ENCODE peak calls at places on chromosomes 1 and 21, in eight cellular contexts. H is GM23338; O is A549; E is heart right ventricle; L is HepG2; N is CD8-positive, alpha-beta memory T cell; I is effector memory CD4-positive, alpha-beta T cell; G is aorta. T is an unnamed sample. For H3K4me1, the result is how much of the 10 kb centered on the place peaks cover.

GRCh38 chr1:151653397-151653796 is 41.5 kb downstream of the SNX27 start:
- DNase-seq in H (no peak), L (no peak), G (no peak), N (no peak), I (no peak), E (no peak), O (no peak), T (no peak)

GRCh38 chr1:85200870-85201339 is at the start of gene SYDE2:
- DNase-seq in G (peak), O (peak), L (peak), H (peak), N (peak), I (peak), E (peak), T (peak)

GRCh38 chr1:19439464-19440171 is 45.7 kb downstream of the CAPZB start:
- DNase-seq in H (peak), N (peak), G (no peak), E (no peak), O (no peak), L (no peak), I (no peak), T (peak)

GRCh38 chr21:45491056-45491455 is 51.2 kb downstream of the SLC19A1 start:
- DNase-seq in O (no peak), H (no peak), G (no peak), I (no peak), E (no peak), L (no peak), N (no peak), T (no peak)

GRCh38 chr1:53258216-53258615 is 19.9 kb upstream of the MAGOH start:
- DNase-seq in L (no peak), N (no peak), E (no peak), O (no peak), G (no peak), H (no peak), I (no peak), T (no peak)

GRCh38 chr1:15621975-15622374 is 4.7 kb downstream of the DDI2 start:
- DNase-seq in N (no peak), O (no peak), E (no peak), I (no peak), G (no peak), H (no peak), L (no peak), T (no peak)

GRCh38 chr1:181033128-181033798 is 520 bp upstream of the MR1 start:
- DNase-seq in I (no peak), H (no peak), L (no peak), O (no peak), G (peak), E (peak), N (no peak), T (no peak)

GRCh38 chr1:169692766-169693460 is 18.5 kb downstream of the SELL start:
- DNase-seq in H (no peak), I (no peak), E (no peak), G (no peak), O (no peak), L (no peak), N (peak), T (no peak)

GRCh38 chr1:109104364-109105151 is 9.4 kb upstream of the ELAPOR1 start:
- DNase-seq in E (no peak), N (no peak), H (no peak), O (no peak), L (no peak), G (no peak), I (no peak), T (no peak)

GRCh38 chr1:202179828-202180750 is 13.5 kb upstream of the LGR6 start:
- DNase-seq in I (no peak), H (no peak), L (no peak), E (no peak), N (no peak), G (no peak), O (no peak), T (no peak)

GRCh38 chr1:26277719-26278118 is 2.2 kb upstream of the SH3BGRL3 start:
- DNase-seq in H (no peak), I (no peak), G (no peak), N (no peak), O (no peak), E (no peak), L (no peak), T (no peak)

GRCh38 chr1:26278303-26278702 is 1.6 kb upstream of the SH3BGRL3 start:
- DNase-seq in I (no peak), N (no peak), O (no peak), H (no peak), L (no peak), E (no peak), G (peak), T (no peak)

GRCh38 chr1:26279598-26280332 is at the start of gene SH3BGRL3:
- DNase-seq in H (peak), G (peak), N (peak), O (peak), E (peak), I (peak), L (peak), T (peak)

GRCh38 chr1:26280333-26281042 is 602 bp downstream of the SH3BGRL3 start:
- DNase-seq in O (peak), G (peak), L (no peak), N (no peak), I (no peak), E (no peak), H (peak), T (no peak)

GRCh38 chr1:26278835-26279597 is 870 bp upstream of the SH3BGRL3 start:
- DNase-seq in H (no peak), I (no peak), E (no peak), N (no peak), L (no peak), O (no peak), G (peak), T (peak)
- H3K4me1 ChIP-seq in H (under half), I (half or more), E (half or more), N (half or more), L (under half), O (under half), G (under half), T (under half)

GRCh38 chr1:224173523-224173922 is 9.5 kb upstream of the DEGS1 start:
- DNase-seq in L (no peak), E (no peak), I (no peak), H (no peak), N (no peak), G (no peak), O (no peak), T (no peak)

GRCh38 chr1:224169876-224170275 is 13.2 kb upstream of the DEGS1 start:
- DNase-seq in N (no peak), E (no peak), G (no peak), L (no peak), I (no peak), H (peak), O (no peak), T (no peak)

GRCh38 chr1:224170748-224171478 is 12.1 kb upstream of the DEGS1 start:
- DNase-seq in G (peak), E (no peak), O (peak), L (peak), H (peak), I (peak), N (peak), T (peak)

GRCh38 chr1:224172229-224172628 is 10.8 kb upstream of the DEGS1 start:
- DNase-seq in E (no peak), L (no peak), N (no peak), O (no peak), H (no peak), G (no peak), I (no peak), T (no peak)

DNA sequence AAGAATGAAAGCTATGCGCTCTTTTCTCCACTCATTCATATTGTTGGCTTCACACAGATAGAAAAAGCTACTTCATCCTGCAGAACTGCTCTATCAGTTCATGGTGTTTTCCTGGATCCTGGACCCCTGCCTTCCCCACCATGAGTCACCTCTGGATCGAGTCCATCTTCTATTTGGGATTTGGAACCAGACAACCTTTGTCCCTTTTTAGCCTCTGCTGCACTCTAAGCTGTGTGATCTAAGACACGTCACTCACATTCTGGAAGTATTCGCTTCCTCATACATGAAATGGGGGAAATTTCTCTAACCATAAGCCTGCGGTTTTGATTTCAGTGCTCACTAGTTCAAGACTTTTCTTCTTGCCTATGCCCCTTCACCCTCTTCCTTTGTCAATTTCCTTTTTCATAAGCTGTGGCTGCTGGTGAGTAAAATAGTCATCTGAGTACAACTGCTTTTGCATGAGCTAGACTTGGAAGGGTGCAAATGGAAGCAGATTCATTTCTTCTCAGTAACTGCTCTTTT is 14.1 kb upstream of the DEGS1 start:
- DNase-seq in G (peak), I (no peak), O (peak), N (peak), H (no peak), E (peak), L (peak), T (no peak)
- H3K27ac ChIP-seq in G (no peak), I (no peak), O (peak), N (no peak), H (no peak), E (peak), L (no peak), T (no peak)

GRCh38 chr1:43982241-43982640 is 3.2 kb downstream of the B4GALT2 start:
- DNase-seq in I (no peak), L (no peak), O (no peak), E (no peak), G (no peak), N (no peak), H (no peak), T (no peak)
- H3K4me3 ChIP-seq in I (no peak), L (no peak), O (no peak), E (no peak), G (no peak), N (no peak), H (no peak), T (no peak)

DNA sequence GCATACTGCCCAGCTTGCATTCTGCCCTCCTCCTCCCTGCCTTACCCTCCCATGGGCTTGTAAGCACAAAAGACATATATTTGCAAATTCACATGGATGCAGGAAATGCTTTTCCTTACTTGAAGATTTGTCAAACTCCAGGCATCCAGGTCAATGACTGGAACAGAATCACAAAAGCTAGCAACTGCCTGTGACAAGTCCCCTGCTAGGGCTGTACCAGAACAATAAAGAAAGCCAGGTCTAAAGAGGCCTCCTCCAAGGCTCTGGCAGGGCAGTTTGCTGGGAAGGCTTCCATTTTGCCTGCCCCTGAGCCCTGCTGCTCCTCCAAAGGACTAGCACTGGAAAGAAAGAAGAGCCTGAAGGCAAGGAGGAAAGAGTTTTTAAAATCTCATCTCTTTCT is 23.1 kb downstream of the PLEKHA6 start:
- DNase-seq in G (no peak), I (no peak), H (peak), O (no peak), N (no peak), E (no peak), L (no peak), T (no peak)
- H3K4me1 ChIP-seq in G (under half), I (under half), H (half or more), O (under half), N (under half), E (under half), L (under half), T (half or more)

GRCh38 chr21:37904879-37905278 is 11.4 kb downstream of the KCNJ6 start:
- DNase-seq in G (no peak), O (no peak), N (no peak), H (no peak), L (no peak), I (no peak), E (peak), T (no peak)

GRCh38 chr21:37896788-37897187 is 19.5 kb downstream of the KCNJ6 start:
- DNase-seq in I (no peak), O (no peak), H (no peak), N (no peak), L (no peak), G (no peak), E (no peak), T (no peak)

GRCh38 chr21:37903396-37903795 is 12.9 kb downstream of the KCNJ6 start:
- DNase-seq in E (no peak), H (no peak), I (no peak), N (no peak), L (no peak), G (no peak), O (no peak), T (no peak)

DNA sequence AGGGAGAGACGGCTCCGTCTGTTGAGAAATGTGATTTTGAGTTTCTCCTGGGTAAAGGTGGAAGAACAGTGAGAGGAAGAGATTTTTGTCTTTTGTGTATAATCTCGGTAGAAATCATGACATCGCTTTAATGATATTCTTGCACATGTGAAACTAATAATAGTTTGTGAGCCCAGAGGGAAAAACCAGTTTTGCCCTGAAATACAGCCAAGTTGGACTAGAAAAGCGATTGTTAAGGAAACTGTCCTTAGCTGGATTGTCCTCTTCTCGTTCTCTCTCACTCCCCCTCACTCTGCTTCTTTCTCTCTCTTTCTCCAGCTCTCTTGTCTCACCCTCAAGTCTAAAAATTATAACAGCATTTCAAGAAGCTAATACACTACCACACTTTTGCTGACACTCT is 17.1 kb downstream of the KCNJ6 start:
- DNase-seq in O (no peak), G (no peak), H (no peak), I (no peak), N (no peak), E (no peak), L (no peak), T (no peak)
- H3K27ac ChIP-seq in O (no peak), G (no peak), H (no peak), I (no peak), N (no peak), E (no peak), L (no peak), T (no peak)

GRCh38 chr1:110785055-110785454 is 87.9 kb upstream of the CD53 start:
- DNase-seq in H (no peak), L (no peak), N (no peak), E (no peak), O (no peak), I (no peak), G (no peak), T (no peak)

GRCh38 chr1:110787328-110788071 is 85.4 kb upstream of the CD53 start:
- DNase-seq in G (no peak), E (no peak), N (peak), L (no peak), O (no peak), I (no peak), H (no peak), T (no peak)

GRCh38 chr1:110786802-110787327 is 86.1 kb upstream of the CD53 start:
- DNase-seq in N (no peak), I (no peak), G (no peak), L (no peak), E (no peak), H (no peak), O (no peak), T (no peak)

GRCh38 chr1:110783292-110783918 is 89.5 kb upstream of the CD53 start:
- DNase-seq in G (no peak), H (peak), E (peak), N (peak), I (peak), O (peak), L (peak), T (peak)

DNA sequence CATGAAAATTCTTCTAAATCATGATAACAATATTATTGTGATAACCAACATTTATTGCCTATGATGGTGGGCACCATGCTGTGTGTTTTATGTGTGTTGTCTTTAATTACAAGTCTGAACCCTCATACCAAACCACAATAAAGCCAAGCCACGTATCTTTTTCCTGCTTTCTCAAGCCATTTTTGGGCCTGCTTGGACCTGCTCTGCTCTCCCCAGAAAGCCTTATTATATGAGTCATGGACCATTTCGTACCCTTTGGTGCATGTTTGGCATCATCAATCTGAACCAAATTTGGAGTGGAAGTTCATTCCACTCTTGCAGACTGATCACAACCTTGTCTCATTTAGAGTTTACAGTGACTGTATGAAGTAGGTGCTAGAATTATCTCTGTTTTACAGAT is 87.3 kb upstream of the CD53 start:
- DNase-seq in E (no peak), N (no peak), G (no peak), L (no peak), I (no peak), H (no peak), O (no peak), T (no peak)
- H3K4me3 ChIP-seq in E (no peak), N (no peak), G (no peak), L (no peak), I (no peak), H (no peak), O (no peak), T (no peak)

T was measured in neural progenitor cell.